ENCODE peak calls at places on chromosome 9, in six cellular contexts. K, M, U, N, O and T are unnamed samples.

GRCh38 chr9:124037790-124038189 is 26.2 kb downstream of the LHX2 start:
- DNase-seq in K (no peak), M (no peak), U (no peak), N (no peak), O (no peak), T (no peak)

GRCh38 chr9:131799177-131799823 is 59.4 kb upstream of the RAPGEF1 start:
- DNase-seq in K (no peak), M (peak; percentile 51), U (peak; percentile 44), N (no peak), O (peak; percentile 34), T (peak; percentile 42)

GRCh38 chr9:126587187-126588185 is 26.2 kb upstream of the LMX1B start:
- DNase-seq in K (no peak), M (no peak), U (no peak), N (no peak), O (no peak), T (peak; percentile 4)

GRCh38 chr9:91033802-91034201 is 232.2 kb downstream of the SYK start:
- DNase-seq in K (peak; percentile 49), M (no peak), U (peak; percentile 43), N (no peak), O (no peak), T (peak; percentile 33)

GRCh38 chr9:131237931-131238401 is 38.3 kb downstream of the FAM78A start:
- DNase-seq in K (peak; percentile 69), M (no peak), U (peak; percentile 78), N (peak; percentile 89), O (peak; percentile 68), T (peak; percentile 72)

GRCh38 chr9:73869261-73869660 is 627.9 kb upstream of the RORB start:
- DNase-seq in K (no peak), M (peak; percentile 64), U (no peak), N (no peak), O (no peak), T (peak; percentile 16)

GRCh38 chr9:33506626-33507370 is 17.3 kb upstream of the ANKRD18B start:
- DNase-seq in K (no peak), M (peak; percentile 8), U (no peak), N (no peak), O (peak; percentile 51), T (no peak)

GRCh38 chr9:76729980-76730737 is 34.1 kb upstream of the PCA3 start:
- DNase-seq in K (no peak), M (no peak), U (no peak), N (no peak), O (no peak), T (peak; percentile 35)

GRCh38 chr9:5516453-5517220 is 6.3 kb downstream of the PDCD1LG2 start:
- DNase-seq in K (no peak), M (no peak), U (no peak), N (no peak), O (no peak), T (no peak)

GRCh38 chr9:121975801-121976277 is 117.3 kb downstream of the TTLL11 start:
- DNase-seq in K (no peak), M (peak; percentile 75), U (no peak), N (no peak), O (peak; percentile 45), T (peak; percentile 88)

GRCh38 chr9:15642369-15642962 is 89.6 kb downstream of the CCDC171 start:
- DNase-seq in K (no peak), M (peak; percentile 65), U (no peak), N (no peak), O (no peak), T (peak; percentile 32)

GRCh38 chr9:72292184-72292787 is 72.7 kb downstream of the ZFAND5 start:
- DNase-seq in K (no peak), M (peak; percentile 62), U (no peak), N (no peak), O (no peak), T (peak; percentile 55)

GRCh38 chr9:86454701-86455402 is 100.6 kb upstream of the TUT7 start:
- DNase-seq in K (no peak), M (no peak), U (no peak), N (no peak), O (no peak), T (no peak)

GRCh38 chr9:109030426-109030825 is 17.1 kb upstream of the CTNNAL1 start:
- DNase-seq in K (no peak), M (no peak), U (no peak), N (no peak), O (no peak), T (no peak)

GRCh38 chr9:109880276-109881169 is 100.5 kb downstream of the PALM2AKAP2 start:
- DNase-seq in K (no peak), M (peak; percentile 41), U (no peak), N (no peak), O (no peak), T (peak; percentile 9)

GRCh38 chr9:96084289-96084688 is 208.8 kb downstream of the ERCC6L2 start:
- DNase-seq in K (no peak), M (no peak), U (no peak), N (no peak), O (no peak), T (no peak)

GRCh38 chr9:90432951-90433350 is 209.7 kb downstream of the DIRAS2 start:
- DNase-seq in K (no peak), M (peak; percentile 15), U (no peak), N (no peak), O (no peak), T (no peak)

GRCh38 chr9:11933926-11934325 is 759.3 kb upstream of the TYRP1 start:
- DNase-seq in K (no peak), M (peak; percentile 43), U (no peak), N (no peak), O (no peak), T (no peak)

GRCh38 chr9:70421272-70422180 is 7.1 kb upstream of the KLF9 start:
- DNase-seq in K (peak; percentile 31), M (no peak), U (no peak), N (no peak), O (no peak), T (peak; percentile 14)

GRCh38 chr9:121857941-121858340 is 206.5 kb downstream of the DAB2IP start:
- DNase-seq in K (no peak), M (no peak), U (no peak), N (no peak), O (no peak), T (peak; percentile 5)

GRCh38 chr9:137218754-137219271 is 3.2 kb downstream of the RNF208 start:
- DNase-seq in K (no peak), M (peak; percentile 30), U (no peak), N (no peak), O (peak; percentile 89), T (peak; percentile 86)

GRCh38 chr9:37156781-37157356 is 36.5 kb downstream of the ZCCHC7 start:
- DNase-seq in K (no peak), M (no peak), U (no peak), N (no peak), O (no peak), T (no peak)

GRCh38 chr9:10062629-10063395 is 550.0 kb downstream of the PTPRD start:
- DNase-seq in K (no peak), M (no peak), U (no peak), N (no peak), O (no peak), T (no peak)

GRCh38 chr9:686381-686813 is 155.1 kb upstream of the DMRT1 start:
- DNase-seq in K (no peak), M (no peak), U (no peak), N (no peak), O (no peak), T (no peak)

GRCh38 chr9:33884856-33885701 is 68.1 kb downstream of the UBE2R2 start:
- DNase-seq in K (no peak), M (no peak), U (no peak), N (no peak), O (no peak), T (no peak)

GRCh38 chr9:35814106-35814840 is 569 bp downstream of the HINT2 start:
- DNase-seq in K (no peak), M (peak; percentile 48), U (no peak), N (peak; percentile 90), O (peak; percentile 81), T (peak; percentile 86)

GRCh38 chr9:38713426-38713825 is 6.5 kb downstream of the FAM240B start:
- DNase-seq in K (no peak), M (no peak), U (no peak), N (no peak), O (peak; percentile 76), T (no peak)

GRCh38 chr9:107394264-107394663 is 95.3 kb downstream of the KLF4 start:
- DNase-seq in K (no peak), M (no peak), U (no peak), N (no peak), O (no peak), T (no peak)

GRCh38 chr9:86321373-86321772 is 32.8 kb downstream of the TUT7 start:
- DNase-seq in K (no peak), M (peak; percentile 4), U (no peak), N (peak; percentile 77), O (peak; percentile 18), T (no peak)

GRCh38 chr9:136925414-136926153 is 19.0 kb downstream of the FBXW5 start:
- DNase-seq in K (no peak), M (no peak), U (no peak), N (no peak), O (no peak), T (no peak)

GRCh38 chr9:135159801-135160200 is 72.3 kb downstream of the OLFM1 start:
- DNase-seq in K (no peak), M (no peak), U (no peak), N (no peak), O (no peak), T (no peak)

GRCh38 chr9:128152133-128152780 is 3.0 kb downstream of the LCN2 start:
- DNase-seq in K (no peak), M (no peak), U (no peak), N (peak; percentile 3), O (no peak), T (no peak)

GRCh38 chr9:1941989-1942388 is 73.2 kb upstream of the SMARCA2 start:
- DNase-seq in K (no peak), M (no peak), U (no peak), N (no peak), O (no peak), T (no peak)

GRCh38 chr9:95083086-95083768 is 234.3 kb downstream of the FANCC start:
- DNase-seq in K (no peak), M (no peak), U (no peak), N (peak; percentile 50), O (no peak), T (no peak)

GRCh38 chr9:37752646-37753488 is 738 bp upstream of the TRMT10B start:
- DNase-seq in K (no peak), M (no peak), U (no peak), N (no peak), O (no peak), T (no peak)

GRCh38 chr9:97788763-97789663 is 64.0 kb upstream of the FOXE1 start:
- DNase-seq in K (no peak), M (no peak), U (no peak), N (no peak), O (no peak), T (no peak)

GRCh38 chr9:128558431-128559310 is 6.3 kb downstream of the SPTAN1 start:
- DNase-seq in K (no peak), M (peak; percentile 82), U (no peak), N (peak; percentile 93), O (peak; percentile 88), T (peak; percentile 95)

GRCh38 chr9:92807757-92808725 is 43.4 kb upstream of the BICD2 start:
- DNase-seq in K (peak; percentile 10), M (no peak), U (peak; percentile 10), N (no peak), O (no peak), T (peak; percentile 11)

GRCh38 chr9:118669986-118670385 is 699.2 kb downstream of the BRINP1 start:
- DNase-seq in K (no peak), M (no peak), U (no peak), N (no peak), O (no peak), T (no peak)